ENCODE peak calls at places on chromosome 12, in five cellular contexts. S, G, O, U and W are unnamed samples.

GRCh38 chr12:2283910-2284309 is 231.1 kb downstream of the CACNA1C start:
- DNase-seq in S (peak; percentile 58), G (peak; percentile 72), O (no peak), U (no peak), W (peak; percentile 91)

GRCh38 chr12:124352839-124353238 is 57.9 kb downstream of the RFLNA start:
- DNase-seq in S (peak; percentile 36), G (no peak), O (no peak), U (peak; percentile 77), W (peak; percentile 55)

GRCh38 chr12:45259732-45260480 is 44.0 kb downstream of the ANO6 start:
- DNase-seq in S (peak; percentile 50), G (peak; percentile 54), O (no peak), U (no peak), W (peak; percentile 71)

GRCh38 chr12:62523619-62524018 is 57.0 kb downstream of the MON2 start:
- DNase-seq in S (no peak), G (no peak), O (no peak), U (no peak), W (no peak)

GRCh38 chr12:101823891-101824290 is 6.9 kb downstream of the GNPTAB start:
- DNase-seq in S (peak; percentile 22), G (no peak), O (peak; percentile 27), U (no peak), W (peak; percentile 17)

GRCh38 chr12:10140001-10140400 is 10.0 kb upstream of the CLEC7A start:
- DNase-seq in S (peak; percentile 60), G (peak; percentile 71), O (no peak), U (peak; percentile 57), W (peak; percentile 70)

GRCh38 chr12:49357099-49357678 is 10.1 kb upstream of the SPATS2 start:
- DNase-seq in S (peak; percentile 66), G (peak; percentile 63), O (no peak), U (no peak), W (peak; percentile 76)

GRCh38 chr12:74229671-74230070 is 308.0 kb upstream of the ATXN7L3B start:
- DNase-seq in S (no peak), G (no peak), O (no peak), U (no peak), W (no peak)

GRCh38 chr12:93048646-93049045 is 119.6 kb upstream of the EEA1 start:
- DNase-seq in S (no peak), G (no peak), O (no peak), U (no peak), W (no peak)

GRCh38 chr12:7937867-7938506 is 2.0 kb upstream of the SLC2A3 start:
- DNase-seq in S (no peak), G (peak; percentile 42), O (no peak), U (peak; percentile 51), W (no peak)

GRCh38 chr12:1422604-1423315 is 171.6 kb downstream of the FBXL14 start:
- DNase-seq in S (no peak), G (no peak), O (no peak), U (no peak), W (no peak)

GRCh38 chr12:18919826-18920511 is 182.1 kb downstream of the CAPZA3 start:
- DNase-seq in S (no peak), G (no peak), O (no peak), U (no peak), W (no peak)

GRCh38 chr12:110200124-110200417 is 75.9 kb downstream of the IFT81 start:
- DNase-seq in S (no peak), G (no peak), O (no peak), U (no peak), W (no peak)

GRCh38 chr12:69661386-69661785 is 37.7 kb downstream of the BEST3 start:
- DNase-seq in S (no peak), G (no peak), O (no peak), U (no peak), W (no peak)

GRCh38 chr12:124736115-124737039 is 127.3 kb downstream of the SCARB1 start:
- DNase-seq in S (no peak), G (no peak), O (no peak), U (no peak), W (no peak)

GRCh38 chr12:48053883-48054282 is 49.6 kb upstream of the COL2A1 start:
- DNase-seq in S (no peak), G (no peak), O (no peak), U (no peak), W (no peak)

GRCh38 chr12:80862606-80863005 is 75.1 kb downstream of the LIN7A start:
- DNase-seq in S (no peak), G (peak; percentile 21), O (no peak), U (no peak), W (peak; percentile 33)

GRCh38 chr12:14273911-14274306 is 91.6 kb upstream of the ATF7IP start:
- DNase-seq in S (no peak), G (no peak), O (no peak), U (no peak), W (peak; percentile 27)

GRCh38 chr12:38886931-38887330 is 18.5 kb downstream of the CPNE8 start:
- DNase-seq in S (no peak), G (no peak), O (no peak), U (no peak), W (no peak)

GRCh38 chr12:92408072-92408900 is 262.6 kb upstream of the BTG1 start:
- DNase-seq in S (no peak), G (no peak), O (no peak), U (peak; percentile 68), W (peak; percentile 62)

GRCh38 chr12:13154027-13154538 is 42.4 kb upstream of the EMP1 start:
- DNase-seq in S (no peak), G (no peak), O (no peak), U (no peak), W (peak; percentile 54)

GRCh38 chr12:24081092-24081529 is 131.6 kb upstream of the SOX5 start:
- DNase-seq in S (no peak), G (no peak), O (no peak), U (no peak), W (no peak)

GRCh38 chr12:97487470-97487869 is 24.9 kb downstream of the RMST start:
- DNase-seq in S (no peak), G (no peak), O (no peak), U (no peak), W (no peak)

GRCh38 chr12:43099691-43100163 is 452.3 kb downstream of the ADAMTS20 start:
- DNase-seq in S (no peak), G (no peak), O (no peak), U (no peak), W (no peak)

GRCh38 chr12:76781321-76781720 is 17.4 kb downstream of the ZDHHC17 start:
- DNase-seq in S (no peak), G (no peak), O (no peak), U (no peak), W (no peak)

GRCh38 chr12:102034346-102034745 is 27.4 kb downstream of the WASHC3 start:
- DNase-seq in S (peak; percentile 3), G (peak; percentile 65), O (no peak), U (no peak), W (peak; percentile 60)

GRCh38 chr12:49932023-49932422 is 18.5 kb upstream of the AQP2 start:
- DNase-seq in S (no peak), G (no peak), O (no peak), U (no peak), W (no peak)

GRCh38 chr12:92759634-92760268 is 57.0 kb downstream of the PLEKHG7 start:
- DNase-seq in S (peak; percentile 87), G (peak; percentile 94), O (no peak), U (no peak), W (peak; percentile 88)

GRCh38 chr12:104628338-104629135 is 171.8 kb downstream of the CHST11 start:
- DNase-seq in S (no peak), G (no peak), O (no peak), U (no peak), W (no peak)

GRCh38 chr12:4584896-4585295 is 22.9 kb downstream of the DYRK4 start:
- DNase-seq in S (no peak), G (no peak), O (no peak), U (no peak), W (no peak)

GRCh38 chr12:1544991-1545700 is 49.2 kb downstream of the FBXL14 start:
- DNase-seq in S (no peak), G (no peak), O (no peak), U (no peak), W (peak; percentile 58)

GRCh38 chr12:84201976-84202375 is 710.6 kb downstream of the SLC6A15 start:
- DNase-seq in S (no peak), G (no peak), O (no peak), U (no peak), W (no peak)

GRCh38 chr12:49865109-49865781 is 22.3 kb upstream of the BCDIN3D start:
- DNase-seq in S (no peak), G (no peak), O (no peak), U (no peak), W (no peak)

GRCh38 chr12:52434096-52434733 is at the start of gene KRT75:
- DNase-seq in S (no peak), G (peak; percentile 4), O (peak; percentile 51), U (peak; percentile 49), W (peak; percentile 17)